ENCODE peak calls at places on chromosome 1, in nine cellular contexts. Z is activated T-cell treated with anti-CD3 and anti-CD28 coated beads, Interleukin-2, amount 50 U/mL, for 72 hours; Q is stimulated activated naive CD4-positive, alpha-beta T cell; I is skeletal muscle cell; P is type B pancreatic cell; Y is stimulated activated CD8-positive, alpha-beta memory T cell treated with anti-CD3 and anti-CD28 coated beads, Interleukin-15, amount 100 ng/mL, for 24 hours; K is left kidney; S is HT-29; M is NCI-H1092. X is an unnamed sample.

GRCh38 chr1:241485554-241485992 is 34.0 kb downstream of the FH start:
- DNase-seq in Z (no peak), Q (no peak), I (no peak), P (no peak), Y (no peak), K (peak), S (peak), M (peak), X (no peak)

GRCh38 chr1:147243228-147243685 is 773 bp downstream of the CHD1L start:
- DNase-seq in Z (peak), Q (no peak), I (no peak), P (no peak), Y (no peak), K (peak), S (no peak), M (peak), X (no peak)

GRCh38 chr1:66758247-66758755 is 6.0 kb downstream of the DYNLT5 start:
- DNase-seq in Z (no peak), Q (no peak), I (no peak), P (no peak), Y (no peak), K (no peak), S (no peak), M (no peak), X (no peak)

GRCh38 chr1:11893907-11894251 is 32.3 kb downstream of the KIAA2013 start:
- DNase-seq in Z (peak), Q (peak), I (no peak), P (no peak), Y (peak), K (peak), S (peak), M (peak), X (peak)

GRCh38 chr1:182368903-182369302 is 22.7 kb downstream of the GLUL start:
- DNase-seq in Z (no peak), Q (no peak), I (no peak), P (no peak), Y (no peak), K (no peak), S (no peak), M (no peak), X (no peak)

GRCh38 chr1:245241506-245242130 is 86.8 kb downstream of the KIF26B start:
- DNase-seq in Z (no peak), Q (no peak), I (no peak), P (no peak), Y (no peak), K (no peak), S (no peak), M (no peak), X (no peak)

GRCh38 chr1:186828612-186829542 is at the start of gene PLA2G4A:
- DNase-seq in Z (peak), Q (peak), I (no peak), P (no peak), Y (no peak), K (peak), S (peak), M (no peak), X (no peak)

GRCh38 chr1:87305762-87306161 is 22.9 kb upstream of the LMO4 start:
- DNase-seq in Z (no peak), Q (no peak), I (no peak), P (no peak), Y (no peak), K (no peak), S (no peak), M (no peak), X (no peak)

GRCh38 chr1:106746448-106747085 is 309.9 kb upstream of the PRMT6 start:
- DNase-seq in Z (no peak), Q (no peak), I (no peak), P (no peak), Y (no peak), K (peak), S (no peak), M (no peak), X (no peak)

GRCh38 chr1:36872126-36872754 is 162.1 kb downstream of the GRIK3 start:
- DNase-seq in Z (no peak), Q (no peak), I (no peak), P (no peak), Y (no peak), K (no peak), S (no peak), M (no peak), X (no peak)

GRCh38 chr1:229839800-229840199 is 213.8 kb downstream of the URB2 start:
- DNase-seq in Z (no peak), Q (no peak), I (no peak), P (no peak), Y (no peak), K (no peak), S (no peak), M (no peak), X (no peak)

GRCh38 chr1:174160109-174160473 is 771 bp downstream of the RABGAP1L start:
- DNase-seq in Z (peak), Q (no peak), I (no peak), P (no peak), Y (no peak), K (peak), S (peak), M (no peak), X (peak)

GRCh38 chr1:155967410-155968400 is 10.6 kb downstream of the ARHGEF2 start:
- DNase-seq in Z (no peak), Q (peak), I (no peak), P (no peak), Y (no peak), K (peak), S (no peak), M (no peak), X (no peak)

GRCh38 chr1:55870076-55870475 is 654.9 kb upstream of the USP24 start:
- DNase-seq in Z (no peak), Q (no peak), I (peak), P (no peak), Y (no peak), K (no peak), S (no peak), M (no peak), X (no peak)

GRCh38 chr1:186239211-186239610 is 135.8 kb downstream of the TPR start:
- DNase-seq in Z (no peak), Q (no peak), I (peak), P (no peak), Y (no peak), K (no peak), S (no peak), M (no peak), X (no peak)

GRCh38 chr1:85494957-85495266 is 30.0 kb upstream of the DDAH1 start:
- DNase-seq in Z (no peak), Q (no peak), I (no peak), P (no peak), Y (no peak), K (peak), S (peak), M (no peak), X (no peak)

GRCh38 chr1:69191280-69191679 is 376.4 kb upstream of the LRRC7 start:
- DNase-seq in Z (no peak), Q (no peak), I (no peak), P (no peak), Y (no peak), K (no peak), S (no peak), M (no peak), X (no peak)

GRCh38 chr1:180181996-180182675 is 27.5 kb downstream of the QSOX1 start:
- DNase-seq in Z (no peak), Q (no peak), I (no peak), P (no peak), Y (no peak), K (no peak), S (no peak), M (peak), X (no peak)

GRCh38 chr1:12486401-12487005 is 131.5 kb downstream of the DHRS3 start:
- DNase-seq in Z (no peak), Q (no peak), I (no peak), P (no peak), Y (no peak), K (peak), S (no peak), M (no peak), X (no peak)

GRCh38 chr1:232291258-232291657 is 338.7 kb downstream of the SIPA1L2 start:
- DNase-seq in Z (no peak), Q (no peak), I (no peak), P (no peak), Y (no peak), K (no peak), S (no peak), M (no peak), X (no peak)

GRCh38 chr1:3639397-3639911 is 10.4 kb downstream of the WRAP73 start:
- DNase-seq in Z (no peak), Q (no peak), I (no peak), P (no peak), Y (no peak), K (no peak), S (no peak), M (no peak), X (no peak)

GRCh38 chr1:224684920-224685547 is 68.9 kb downstream of the CNIH3 start:
- DNase-seq in Z (no peak), Q (no peak), I (no peak), P (no peak), Y (no peak), K (peak), S (no peak), M (no peak), X (no peak)